ENCODE peak calls at places on chromosomes 1 and 21, in five cellular contexts. F, W, D, I and U are unnamed samples.

GRCh38 chr1:55893155-55893554 is 678.0 kb upstream of the USP24 start:
- DNase-seq in W (no peak), I (no peak), F (no peak), D (no peak), U (no peak)

GRCh38 chr1:20640183-20640597 is 6.9 kb downstream of the PINK1 start:
- DNase-seq in F (no peak), I (no peak), W (no peak), D (no peak), U (no peak)

GRCh38 chr1:115539736-115540135 is 102.0 kb upstream of the VANGL1 start:
- DNase-seq in W (no peak), I (no peak), F (no peak), D (no peak), U (no peak)

GRCh38 chr1:177959793-177960515 is 9.9 kb downstream of the SEC16B start:
- DNase-seq in F (no peak), I (no peak), D (no peak), W (no peak), U (no peak)

GRCh38 chr1:221663321-221663720 is 78.6 kb downstream of the DUSP10 start:
- DNase-seq in F (no peak), D (no peak), W (no peak), I (no peak), U (no peak)

GRCh38 chr1:3389093-3389833 is 65.2 kb upstream of the ARHGEF16 start:
- DNase-seq in I (no peak), W (no peak), D (no peak), F (no peak), U (no peak)

GRCh38 chr1:215114154-215114933 is 31.8 kb downstream of the KCNK2 start:
- DNase-seq in F (no peak), D (no peak), W (no peak), I (no peak), U (peak; percentile 34)

GRCh38 chr1:245155186-245156040 is 628 bp downstream of the KIF26B start:
- DNase-seq in W (no peak), F (no peak), I (no peak), D (no peak), U (no peak)

GRCh38 chr1:92940541-92940940 is 20.7 kb downstream of the DIPK1A start:
- DNase-seq in D (no peak), W (no peak), I (no peak), F (no peak), U (no peak)

GRCh38 chr1:75131593-75132420 is 2.4 kb upstream of the LHX8 start:
- DNase-seq in I (no peak), D (no peak), F (no peak), W (no peak), U (no peak)

GRCh38 chr1:206469411-206469932 is 804 bp upstream of the IKBKE start:
- DNase-seq in I (no peak), F (no peak), D (no peak), W (peak; percentile 56), U (no peak)

GRCh38 chr1:37890378-37891014 is 31.1 kb upstream of the MTF1 start:
- DNase-seq in D (no peak), I (no peak), F (no peak), W (no peak), U (no peak)

GRCh38 chr1:218171302-218171893 is 113.7 kb upstream of the RRP15 start:
- DNase-seq in F (no peak), W (no peak), D (no peak), I (no peak), U (peak; percentile 2)

GRCh38 chr21:46063734-46064680 is 33.9 kb upstream of the COL6A2 start:
- DNase-seq in W (no peak), D (peak; percentile 47), F (no peak), I (no peak), U (no peak)

GRCh38 chr1:163094589-163094988 is 25.4 kb downstream of the RGS4 start:
- DNase-seq in F (no peak), I (no peak), D (no peak), W (no peak), U (no peak)

GRCh38 chr1:164637461-164638375 is 78.7 kb downstream of the PBX1 start:
- DNase-seq in F (peak; percentile 57), I (no peak), D (no peak), W (no peak), U (peak; percentile 27)

GRCh38 chr21:17454315-17455027 is 58.4 kb upstream of the CXADR start:
- DNase-seq in F (peak; percentile 20), I (no peak), D (no peak), W (no peak), U (peak; percentile 44)

GRCh38 chr1:166843769-166844596 is 4.7 kb downstream of the POGK start:
- DNase-seq in D (no peak), W (no peak), F (no peak), I (no peak), U (no peak)

GRCh38 chr1:208174736-208175507 is 69.3 kb downstream of the PLXNA2 start:
- DNase-seq in F (no peak), W (no peak), D (no peak), I (no peak), U (no peak)

GRCh38 chr1:47393141-47393540 is 22.9 kb upstream of the FOXE3 start:
- DNase-seq in W (no peak), I (no peak), D (no peak), F (no peak), U (no peak)

GRCh38 chr1:200134116-200134515 is 106.6 kb downstream of the NR5A2 start:
- DNase-seq in I (no peak), F (no peak), W (no peak), D (no peak), U (no peak)

GRCh38 chr1:202624781-202625108 is 85.5 kb downstream of the SYT2 start:
- DNase-seq in I (no peak), F (no peak), D (no peak), W (peak; percentile 24), U (no peak)

GRCh38 chr1:177937931-177938330 is 31.9 kb downstream of the SEC16B start:
- DNase-seq in F (no peak), I (no peak), W (no peak), D (no peak), U (peak; percentile 55)

GRCh38 chr21:40242586-40242985 is 375.3 kb downstream of the PCP4 start:
- DNase-seq in D (no peak), W (no peak), I (no peak), F (no peak), U (no peak)

GRCh38 chr1:112743174-112744018 is 28.3 kb upstream of the PPM1J start:
- DNase-seq in D (no peak), W (no peak), F (no peak), I (no peak), U (no peak)

GRCh38 chr1:17929224-17929623 is 174.1 kb downstream of the ACTL8 start:
- DNase-seq in F (no peak), W (peak; percentile 15), I (no peak), D (no peak), U (no peak)

GRCh38 chr21:41641821-41642368 is 125.0 kb downstream of the RIPK4 start:
- DNase-seq in D (no peak), F (peak; percentile 70), I (no peak), W (no peak), U (peak; percentile 49)

GRCh38 chr21:41639766-41640165 is 127.1 kb downstream of the RIPK4 start:
- DNase-seq in I (no peak), F (no peak), D (no peak), W (no peak), U (no peak)

GRCh38 chr21:41640756-41641509 is 125.9 kb downstream of the RIPK4 start:
- DNase-seq in I (no peak), D (no peak), W (no peak), F (no peak), U (no peak)

GRCh38 chr21:41642399-41642798 is 124.5 kb downstream of the RIPK4 start:
- DNase-seq in W (no peak), D (no peak), I (no peak), F (no peak), U (no peak)

GRCh38 chr21:41641510-41641815 is 125.4 kb downstream of the RIPK4 start:
- DNase-seq in D (no peak), F (no peak), I (no peak), W (no peak), U (no peak)
- H3K27ac ChIP-seq in D (no peak overlapping the region), F (peak overlapping the region; percentile 76), I (no peak overlapping the region), W (no peak overlapping the region), U (peak overlapping the region; percentile 93)

GRCh38 chr1:101993703-101994102 is 3.0 kb downstream of the OLFM3 start:
- DNase-seq in D (no peak), F (no peak), W (no peak), I (no peak), U (no peak)
- TF ChIP-seq CTCF in D (no peak), F (no peak), W (no peak), I (no peak), U (no peak)

GRCh38 chr1:64864018-64864945 is 102.1 kb downstream of the JAK1 start:
- DNase-seq in F (peak; percentile 65), I (peak; percentile 74), W (peak; percentile 96), D (peak; percentile 91), U (no peak)
- H3K27ac ChIP-seq in F (peak overlapping the region; percentile 72), I (peak overlapping the region; percentile 1), W (peak overlapping the region; percentile 53), D (no peak overlapping the region), U (no peak overlapping the region)

GRCh38 chr1:32241011-32241763 is 5.8 kb upstream of the FAM167B start:
- DNase-seq in W (peak; percentile 85), I (no peak), D (peak; percentile 91), F (peak; percentile 65), U (no peak)
- TF ChIP-seq CTCF in W (peak; percentile 1), I (no peak), D (no peak), F (no peak), U (no peak)

GRCh38 chr1:231357187-231357772 is 19.2 kb downstream of the SPRTN start:
- DNase-seq in W (no peak), D (no peak), F (no peak), I (no peak), U (no peak)
- H3K27ac ChIP-seq in W (no peak overlapping the region), D (no peak overlapping the region), F (peak overlapping the region; percentile 20), I (no peak overlapping the region), U (no peak overlapping the region)

GRCh38 chr1:154741747-154742495 is 128.2 kb downstream of the KCNN3 start:
- DNase-seq in D (peak; percentile 69), W (no peak), F (no peak), I (peak; percentile 44), U (no peak)
- TF ChIP-seq CTCF in D (no peak), W (no peak), F (peak; percentile 34), I (peak; percentile 7), U (no peak)

GRCh38 chr21:42959754-42960153 is 14.6 kb upstream of the PKNOX1 start:
- DNase-seq in I (no peak), F (no peak), D (no peak), W (no peak), U (no peak)

GRCh38 chr21:42964561-42965560 is 9.5 kb upstream of the PKNOX1 start:
- DNase-seq in D (no peak), W (peak; percentile 27), F (no peak), I (no peak), U (no peak)

GRCh38 chr21:42962360-42963007 is 11.9 kb upstream of the PKNOX1 start:
- DNase-seq in W (peak; percentile 4), D (no peak), I (no peak), F (no peak), U (no peak)

GRCh38 chr21:42969193-42969600 is 5.2 kb upstream of the PKNOX1 start:
- DNase-seq in W (peak; percentile 19), D (no peak), I (no peak), F (no peak), U (no peak)

DNA sequence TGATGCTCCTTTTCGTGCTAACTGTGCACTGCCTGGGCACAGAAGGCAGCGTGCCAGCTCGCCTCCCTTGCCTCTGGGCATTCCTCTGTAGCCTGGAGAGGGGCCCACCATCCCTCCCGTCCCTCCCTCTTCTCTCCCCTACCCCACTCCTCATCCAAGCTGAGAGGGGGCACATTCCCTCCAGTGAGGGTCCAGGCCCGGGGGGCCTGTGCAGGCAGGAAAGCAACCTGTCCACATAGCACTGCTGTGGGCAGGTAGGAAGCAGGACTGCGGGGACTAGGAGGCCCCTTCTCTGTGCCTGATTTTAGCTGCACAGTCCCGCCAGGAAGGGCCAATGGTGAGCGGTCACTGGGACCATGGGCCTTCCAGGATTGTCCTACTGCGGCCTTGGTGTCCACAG is 10.3 kb upstream of the PKNOX1 start:
- DNase-seq in W (peak; percentile 47), F (no peak), D (no peak), I (no peak), U (no peak)
- H3K27ac ChIP-seq in W (no peak overlapping the region), F (no peak overlapping the region), D (no peak overlapping the region), I (no peak overlapping the region), U (no peak overlapping the region)